ENCODE peak calls at places on chromosome 19, in seven cellular contexts. One of them, this sample, is unnamed.

GRCh38 chr19:15159251-15159650 is 41.5 kb downstream of the NOTCH3 start:
- DNase-seq in body of pancreas: no peak
- DNase-seq in spleen: no peak
- DNase-seq in thoracic aorta: no peak
- DNase-seq in CD8-positive, alpha-beta T cell: no peak
- DNase-seq in mammary epithelial cell: peak; percentile 23
- DNase-seq in psoas muscle: no peak
- DNase-seq in this sample: no peak

GRCh38 chr19:19860756-19861390 is 4.8 kb upstream of the ZNF253 start:
- DNase-seq in body of pancreas: peak; percentile 66
- DNase-seq in spleen: peak; percentile 76
- DNase-seq in thoracic aorta: no peak
- DNase-seq in CD8-positive, alpha-beta T cell: peak; percentile 31
- DNase-seq in mammary epithelial cell: no peak
- DNase-seq in psoas muscle: no peak
- DNase-seq in this sample: no peak

GRCh38 chr19:30695171-30695875 is 323.1 kb downstream of the ZNF536 start:
- DNase-seq in body of pancreas: no peak
- DNase-seq in spleen: no peak
- DNase-seq in thoracic aorta: no peak
- DNase-seq in CD8-positive, alpha-beta T cell: no peak
- DNase-seq in mammary epithelial cell: no peak
- DNase-seq in psoas muscle: no peak
- DNase-seq in this sample: no peak

GRCh38 chr19:35784401-35785086 is 9.2 kb downstream of the ARHGAP33 start:
- DNase-seq in body of pancreas: no peak
- DNase-seq in spleen: no peak
- DNase-seq in thoracic aorta: no peak
- DNase-seq in CD8-positive, alpha-beta T cell: no peak
- DNase-seq in mammary epithelial cell: no peak
- DNase-seq in psoas muscle: no peak
- DNase-seq in this sample: no peak

GRCh38 chr19:5957132-5957531 is 20.8 kb downstream of the RANBP3 start:
- DNase-seq in body of pancreas: no peak
- DNase-seq in spleen: no peak
- DNase-seq in thoracic aorta: no peak
- DNase-seq in CD8-positive, alpha-beta T cell: no peak
- DNase-seq in mammary epithelial cell: no peak
- DNase-seq in psoas muscle: no peak
- DNase-seq in this sample: no peak

GRCh38 chr19:18731562-18732008 is 48.1 kb downstream of the CRTC1 start:
- DNase-seq in body of pancreas: no peak
- DNase-seq in spleen: no peak
- DNase-seq in thoracic aorta: no peak
- DNase-seq in CD8-positive, alpha-beta T cell: no peak
- DNase-seq in mammary epithelial cell: no peak
- DNase-seq in psoas muscle: no peak
- DNase-seq in this sample: no peak

GRCh38 chr19:47495478-47496372 is 11.7 kb upstream of the KPTN start:
- DNase-seq in body of pancreas: no peak
- DNase-seq in spleen: no peak
- DNase-seq in thoracic aorta: no peak
- DNase-seq in CD8-positive, alpha-beta T cell: no peak
- DNase-seq in mammary epithelial cell: no peak
- DNase-seq in psoas muscle: no peak
- DNase-seq in this sample: no peak

GRCh38 chr19:50328257-50329145 is 676 bp downstream of the KCNC3 start:
- DNase-seq in body of pancreas: peak; percentile 37
- DNase-seq in spleen: peak; percentile 86
- DNase-seq in thoracic aorta: no peak
- DNase-seq in CD8-positive, alpha-beta T cell: no peak
- DNase-seq in mammary epithelial cell: no peak
- DNase-seq in psoas muscle: no peak
- DNase-seq in this sample: no peak

GRCh38 chr19:33301011-33301899 is 1.1 kb downstream of the CEBPA start:
- DNase-seq in body of pancreas: peak; percentile 41
- DNase-seq in spleen: peak; percentile 88
- DNase-seq in thoracic aorta: no peak
- DNase-seq in CD8-positive, alpha-beta T cell: no peak
- DNase-seq in mammary epithelial cell: no peak
- DNase-seq in psoas muscle: peak; percentile 50
- DNase-seq in this sample: no peak

GRCh38 chr19:47427241-47428176 is 8.2 kb upstream of the MEIS3 start:
- DNase-seq in body of pancreas: peak; percentile 70
- DNase-seq in spleen: peak; percentile 83
- DNase-seq in thoracic aorta: no peak
- DNase-seq in CD8-positive, alpha-beta T cell: peak; percentile 56
- DNase-seq in mammary epithelial cell: peak; percentile 43
- DNase-seq in psoas muscle: no peak
- DNase-seq in this sample: peak; percentile 59

GRCh38 chr19:32542477-32543106 is 38.4 kb upstream of the PDCD5 start:
- DNase-seq in body of pancreas: no peak
- DNase-seq in spleen: no peak
- DNase-seq in thoracic aorta: no peak
- DNase-seq in CD8-positive, alpha-beta T cell: no peak
- DNase-seq in mammary epithelial cell: no peak
- DNase-seq in psoas muscle: no peak
- DNase-seq in this sample: no peak

GRCh38 chr19:14517840-14518505 is at the start of gene DNAJB1:
- DNase-seq in body of pancreas: peak; percentile 83
- DNase-seq in spleen: peak; percentile 96
- DNase-seq in thoracic aorta: no peak
- DNase-seq in CD8-positive, alpha-beta T cell: peak; percentile 61
- DNase-seq in mammary epithelial cell: peak; percentile 93
- DNase-seq in psoas muscle: peak; percentile 85
- DNase-seq in this sample: peak; percentile 77

GRCh38 chr19:35126624-35126959 is 8.3 kb downstream of the LGI4 start:
- DNase-seq in body of pancreas: no peak
- DNase-seq in spleen: no peak
- DNase-seq in thoracic aorta: no peak
- DNase-seq in CD8-positive, alpha-beta T cell: no peak
- DNase-seq in mammary epithelial cell: no peak
- DNase-seq in psoas muscle: peak; percentile 44
- DNase-seq in this sample: no peak

GRCh38 chr19:35314858-35315470 is 14.0 kb upstream of the CD22 start:
- DNase-seq in body of pancreas: no peak
- DNase-seq in spleen: no peak
- DNase-seq in thoracic aorta: no peak
- DNase-seq in CD8-positive, alpha-beta T cell: no peak
- DNase-seq in mammary epithelial cell: no peak
- DNase-seq in psoas muscle: no peak
- DNase-seq in this sample: no peak

GRCh38 chr19:35449347-35450043 is 1.4 kb downstream of the FFAR2 start:
- DNase-seq in body of pancreas: peak; percentile 26
- DNase-seq in spleen: no peak
- DNase-seq in thoracic aorta: no peak
- DNase-seq in CD8-positive, alpha-beta T cell: no peak
- DNase-seq in mammary epithelial cell: peak; percentile 46
- DNase-seq in psoas muscle: peak; percentile 11
- DNase-seq in this sample: no peak

GRCh38 chr19:49347835-49348234 is 12.6 kb downstream of the CD37 start:
- DNase-seq in body of pancreas: peak; percentile 49
- DNase-seq in spleen: peak; percentile 60
- DNase-seq in thoracic aorta: no peak
- DNase-seq in CD8-positive, alpha-beta T cell: no peak
- DNase-seq in mammary epithelial cell: peak; percentile 67
- DNase-seq in psoas muscle: no peak
- DNase-seq in this sample: no peak

GRCh38 chr19:33416307-33417215 is 43.1 kb downstream of the CEBPG start:
- DNase-seq in body of pancreas: peak; percentile 79
- DNase-seq in spleen: no peak
- DNase-seq in thoracic aorta: no peak
- DNase-seq in CD8-positive, alpha-beta T cell: peak; percentile 56
- DNase-seq in mammary epithelial cell: peak; percentile 44
- DNase-seq in psoas muscle: peak; percentile 54
- DNase-seq in this sample: no peak

GRCh38 chr19:56372281-56372680 is 21.1 kb downstream of the ZNF582 start:
- DNase-seq in body of pancreas: no peak
- DNase-seq in spleen: no peak
- DNase-seq in thoracic aorta: no peak
- DNase-seq in CD8-positive, alpha-beta T cell: no peak
- DNase-seq in mammary epithelial cell: no peak
- DNase-seq in psoas muscle: no peak
- DNase-seq in this sample: no peak

GRCh38 chr19:47036233-47036651 is 12.2 kb downstream of the TMEM160 start:
- DNase-seq in body of pancreas: peak; percentile 55
- DNase-seq in spleen: peak; percentile 76
- DNase-seq in thoracic aorta: no peak
- DNase-seq in CD8-positive, alpha-beta T cell: no peak
- DNase-seq in mammary epithelial cell: no peak
- DNase-seq in psoas muscle: no peak
- DNase-seq in this sample: no peak

DNA sequence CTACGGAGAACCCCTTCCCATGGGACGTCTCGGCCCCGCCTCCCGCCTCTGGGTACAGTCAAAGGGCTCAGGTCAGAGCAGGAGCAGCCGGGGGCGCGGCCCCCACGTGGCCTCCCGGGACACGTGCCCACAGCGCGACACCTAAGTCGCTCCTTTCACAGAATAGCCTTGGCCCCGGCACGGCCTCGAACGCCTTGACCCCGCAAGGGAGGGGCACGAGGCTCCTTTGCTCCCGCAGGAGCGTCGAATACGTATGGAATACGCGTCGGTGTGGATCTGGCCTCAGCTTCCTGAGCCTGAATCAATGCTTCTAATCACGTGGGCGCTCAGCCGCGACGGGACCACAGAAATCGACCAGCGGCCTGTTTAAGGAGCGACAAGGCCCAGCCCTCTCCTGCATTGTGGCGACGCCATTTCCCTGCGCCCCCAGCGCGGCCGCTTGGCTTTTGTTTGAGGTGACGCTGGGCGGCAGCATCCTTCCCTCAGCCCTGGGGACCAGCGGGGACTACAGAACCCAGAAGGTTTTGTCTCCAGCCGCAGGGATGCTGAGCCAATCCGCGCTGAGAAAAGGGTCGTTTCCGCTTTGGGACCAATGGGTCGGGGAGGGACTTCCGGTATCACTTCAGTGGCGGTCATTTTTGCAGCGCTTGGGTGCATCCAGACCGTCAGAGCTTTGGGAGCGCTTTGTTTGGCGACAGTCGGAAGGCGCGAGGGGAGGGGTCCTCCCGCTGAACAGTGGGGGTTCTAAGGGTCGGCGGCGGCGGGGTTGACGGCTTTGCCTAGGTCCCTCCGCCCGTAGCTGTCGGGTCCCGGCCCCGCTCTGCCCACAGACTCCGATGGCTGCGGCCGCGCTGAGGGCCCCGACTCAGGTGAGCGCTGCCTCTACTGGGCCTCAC is at the start of gene ZIK1:
- DNase-seq in body of pancreas: peak; percentile 79
- DNase-seq in spleen: peak; percentile 96
- DNase-seq in thoracic aorta: peak; percentile 43
- DNase-seq in CD8-positive, alpha-beta T cell: peak; percentile 79
- DNase-seq in mammary epithelial cell: peak; percentile 67
- DNase-seq in psoas muscle: peak; percentile 86
- DNase-seq in this sample: peak; percentile 91
- TF ChIP-seq CTCF in body of pancreas: peak; percentile 7
- TF ChIP-seq CTCF in spleen: no peak
- TF ChIP-seq CTCF in thoracic aorta: no peak
- TF ChIP-seq CTCF in CD8-positive, alpha-beta T cell: peak; percentile 12
- TF ChIP-seq CTCF in mammary epithelial cell: no peak
- TF ChIP-seq CTCF in psoas muscle: no peak
- TF ChIP-seq CTCF in this sample: peak; percentile 50

GRCh38 chr19:27733551-27734266 is 1479.2 kb downstream of the UQCRFS1 start:
- DNase-seq in body of pancreas: no peak
- DNase-seq in spleen: no peak
- DNase-seq in thoracic aorta: no peak
- DNase-seq in CD8-positive, alpha-beta T cell: no peak
- DNase-seq in mammary epithelial cell: peak; percentile 4
- DNase-seq in psoas muscle: no peak
- DNase-seq in this sample: peak; percentile 36
- H3K36me3 ChIP-seq in body of pancreas: no peaks in the 10 kb centered on the region
- H3K36me3 ChIP-seq in spleen: peaks cover 28% of the 10 kb centered on the region
- H3K36me3 ChIP-seq in thoracic aorta: peaks cover 34% of the 10 kb centered on the region
- H3K36me3 ChIP-seq in CD8-positive, alpha-beta T cell: no peaks in the 10 kb centered on the region
- H3K36me3 ChIP-seq in mammary epithelial cell: no peaks in the 10 kb centered on the region
- H3K36me3 ChIP-seq in psoas muscle: peaks cover 5% of the 10 kb centered on the region
- H3K36me3 ChIP-seq in this sample: peaks cover 8% of the 10 kb centered on the region

GRCh38 chr19:3599776-3600183 is 6.9 kb downstream of the TBXA2R start:
- DNase-seq in body of pancreas: no peak
- DNase-seq in spleen: no peak
- DNase-seq in thoracic aorta: no peak
- DNase-seq in CD8-positive, alpha-beta T cell: no peak
- DNase-seq in mammary epithelial cell: no peak
- DNase-seq in psoas muscle: no peak
- DNase-seq in this sample: no peak
- TF ChIP-seq CTCF in body of pancreas: no peak
- TF ChIP-seq CTCF in spleen: no peak
- TF ChIP-seq CTCF in thoracic aorta: no peak
- TF ChIP-seq CTCF in CD8-positive, alpha-beta T cell: no peak
- TF ChIP-seq CTCF in mammary epithelial cell: no peak
- TF ChIP-seq CTCF in psoas muscle: no peak
- TF ChIP-seq CTCF in this sample: no peak

DNA sequence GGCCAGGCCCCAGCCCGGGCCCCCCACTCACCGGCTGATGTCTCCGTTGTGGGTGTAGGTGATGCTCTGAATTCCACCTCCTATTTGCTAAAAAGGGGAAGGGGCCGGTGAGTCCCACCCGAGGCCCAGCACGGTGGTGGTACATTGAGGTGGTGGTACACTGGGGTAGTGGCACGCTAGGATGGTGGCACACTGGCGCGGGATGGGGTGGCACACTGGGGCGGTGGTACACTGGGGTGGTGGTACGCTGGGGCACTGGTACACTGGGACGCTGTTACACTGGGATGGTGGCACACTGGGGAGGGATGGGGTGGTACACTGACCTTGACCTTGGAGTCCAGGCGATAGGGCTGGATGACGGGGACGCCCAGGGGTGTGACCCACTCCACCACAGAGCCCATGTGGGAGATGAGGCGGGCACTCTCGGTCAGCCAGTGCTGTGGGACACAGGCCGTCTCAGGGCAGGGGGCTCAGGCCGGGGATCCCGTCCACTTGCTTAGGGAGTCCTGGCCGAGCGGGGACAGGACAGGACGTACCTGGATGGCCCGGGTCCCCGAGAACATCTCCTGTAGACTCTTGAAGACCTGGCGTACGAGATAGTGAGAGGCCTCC is 14.6 kb downstream of the POLRMT start:
- DNase-seq in body of pancreas: no peak
- DNase-seq in spleen: no peak
- DNase-seq in thoracic aorta: no peak
- DNase-seq in CD8-positive, alpha-beta T cell: no peak
- DNase-seq in mammary epithelial cell: no peak
- DNase-seq in psoas muscle: no peak
- DNase-seq in this sample: no peak
- H3K36me3 ChIP-seq in body of pancreas: no peaks in the 10 kb centered on the region
- H3K36me3 ChIP-seq in spleen: peaks cover 72% of the 10 kb centered on the region
- H3K36me3 ChIP-seq in thoracic aorta: peaks cover 35% of the 10 kb centered on the region
- H3K36me3 ChIP-seq in CD8-positive, alpha-beta T cell: peaks cover 20% of the 10 kb centered on the region
- H3K36me3 ChIP-seq in mammary epithelial cell: peaks cover 4% of the 10 kb centered on the region
- H3K36me3 ChIP-seq in psoas muscle: peaks cover 22% of the 10 kb centered on the region
- H3K36me3 ChIP-seq in this sample: peaks cover 62% of the 10 kb centered on the region

GRCh38 chr19:2269244-2270156 is 12.5 kb downstream of the PEAK3 start:
- DNase-seq in body of pancreas: peak; percentile 98
- DNase-seq in spleen: peak; percentile 98
- DNase-seq in thoracic aorta: peak; percentile 88
- DNase-seq in CD8-positive, alpha-beta T cell: peak; percentile 99
- DNase-seq in mammary epithelial cell: peak; percentile 94
- DNase-seq in psoas muscle: peak; percentile 99
- DNase-seq in this sample: peak; percentile 98
- TF ChIP-seq CTCF in body of pancreas: peak; percentile 30
- TF ChIP-seq CTCF in spleen: peak; percentile 49
- TF ChIP-seq CTCF in thoracic aorta: no peak
- TF ChIP-seq CTCF in CD8-positive, alpha-beta T cell: no peak
- TF ChIP-seq CTCF in mammary epithelial cell: no peak
- TF ChIP-seq CTCF in psoas muscle: no peak
- TF ChIP-seq CTCF in this sample: no peak